ENCODE peak calls at places on chromosomes 7 and 10, in four cellular contexts. One of them, this sample, is unnamed.
A peak's percentile ranks its signal among the peaks of the same experiment; 100 is the strongest.

GRCh38 chr7:136050462-136050847 is 73.3 kb upstream of the MTPN start:
- DNase-seq in GM23248: no peak
- DNase-seq in HCT116: no peak
- DNase-seq in hepatocyte: no peak
- DNase-seq in this sample: no peak

GRCh38 chr7:155815332-155816191 is 3.3 kb upstream of the SHH start:
- DNase-seq in GM23248: peak; percentile 69
- DNase-seq in HCT116: no peak
- DNase-seq in hepatocyte: peak; percentile 86
- DNase-seq in this sample: peak; percentile 86

GRCh38 chr10:11403116-11403515 is 208.3 kb downstream of the USP6NL start:
- DNase-seq in HCT116: no peak
- DNase-seq in GM23248: no peak
- DNase-seq in hepatocyte: no peak
- DNase-seq in this sample: no peak

GRCh38 chr10:79286318-79286951 is 60.8 kb upstream of the PPIF start:
- DNase-seq in GM23248: peak; percentile 30
- DNase-seq in HCT116: no peak
- DNase-seq in hepatocyte: no peak
- DNase-seq in this sample: no peak

GRCh38 chr7:55063633-55064032 is 44.8 kb downstream of the EGFR start:
- DNase-seq in hepatocyte: no peak
- DNase-seq in HCT116: no peak
- DNase-seq in GM23248: peak; percentile 83
- DNase-seq in this sample: no peak

GRCh38 chr10:133275683-133276092 is 980 bp downstream of the ADAM8 start:
- DNase-seq in GM23248: peak; percentile 21
- DNase-seq in hepatocyte: no peak
- DNase-seq in HCT116: no peak
- DNase-seq in this sample: no peak

GRCh38 chr7:41956712-41957111 is 253.8 kb upstream of the INHBA start:
- DNase-seq in hepatocyte: no peak
- DNase-seq in GM23248: peak; percentile 29
- DNase-seq in HCT116: no peak
- DNase-seq in this sample: peak; percentile 7

GRCh38 chr7:5702876-5703571 is 78.4 kb downstream of the RNF216 start:
- DNase-seq in GM23248: peak; percentile 65
- DNase-seq in HCT116: peak; percentile 24
- DNase-seq in hepatocyte: no peak
- DNase-seq in this sample: no peak

GRCh38 chr10:125811251-125811650 is 11.8 kb downstream of the UROS start:
- DNase-seq in hepatocyte: no peak
- DNase-seq in HCT116: no peak
- DNase-seq in GM23248: peak; percentile 7
- DNase-seq in this sample: no peak

GRCh38 chr10:5504146-5505072 is 5.0 kb upstream of the CALML5 start:
- DNase-seq in GM23248: no peak
- DNase-seq in HCT116: no peak
- DNase-seq in hepatocyte: no peak
- DNase-seq in this sample: no peak

GRCh38 chr10:88174391-88174790 is 311.0 kb downstream of the PTEN start:
- DNase-seq in GM23248: no peak
- DNase-seq in HCT116: no peak
- DNase-seq in hepatocyte: no peak
- DNase-seq in this sample: no peak

GRCh38 chr10:48290286-48290685 is 15.8 kb upstream of the FRMPD2 start:
- DNase-seq in GM23248: no peak
- DNase-seq in HCT116: no peak
- DNase-seq in hepatocyte: no peak
- DNase-seq in this sample: no peak

GRCh38 chr10:48291190-48291589 is 15.3 kb upstream of the MAPK8 start:
- DNase-seq in hepatocyte: peak; percentile 45
- DNase-seq in GM23248: no peak
- DNase-seq in HCT116: no peak
- DNase-seq in this sample: no peak

GRCh38 chr10:48294431-48294830 is 12.0 kb upstream of the MAPK8 start:
- DNase-seq in GM23248: no peak
- DNase-seq in hepatocyte: no peak
- DNase-seq in HCT116: no peak
- DNase-seq in this sample: no peak

GRCh38 chr10:48289652-48290238 is 15.2 kb upstream of the FRMPD2 start:
- DNase-seq in hepatocyte: peak; percentile 71
- DNase-seq in HCT116: peak; percentile 57
- DNase-seq in GM23248: peak; percentile 66
- DNase-seq in this sample: peak; percentile 85

GRCh38 chr10:48292616-48293015 is 13.9 kb upstream of the MAPK8 start:
- DNase-seq in hepatocyte: no peak
- DNase-seq in HCT116: no peak
- DNase-seq in GM23248: no peak
- DNase-seq in this sample: no peak
- TF ChIP-seq EZH2phosphoT487 in hepatocyte: no peak
- TF ChIP-seq EZH2phosphoT487 in HCT116: no peak
- TF ChIP-seq EZH2phosphoT487 in GM23248: no peak
- TF ChIP-seq EZH2phosphoT487 in this sample: no peak

DNA sequence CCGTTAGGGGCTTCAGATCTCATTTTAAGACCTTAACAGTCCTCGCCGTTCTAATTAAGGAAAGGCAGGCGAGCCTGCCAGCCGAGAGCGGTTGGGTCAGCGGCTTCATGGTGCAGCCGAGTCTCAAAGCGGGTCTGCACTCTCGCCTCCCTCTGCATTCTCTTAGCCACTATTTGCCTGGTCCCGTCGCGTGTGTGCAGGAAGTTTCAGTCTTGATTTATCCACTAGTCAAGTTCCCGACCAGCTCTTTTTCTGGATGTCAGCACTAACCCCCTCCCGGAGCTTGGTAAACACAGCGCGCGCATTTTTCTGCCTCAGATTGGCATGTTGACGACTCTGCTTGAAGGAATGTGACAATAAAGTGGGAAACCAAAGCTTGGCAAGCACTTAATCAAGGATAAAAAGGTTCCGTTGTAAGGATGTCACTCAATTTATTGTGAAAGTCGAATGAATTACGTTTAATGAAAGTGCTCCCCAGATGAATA is 7.7 kb downstream of the NXPH1 start:
- DNase-seq in hepatocyte: no peak
- DNase-seq in HCT116: no peak
- DNase-seq in GM23248: no peak
- DNase-seq in this sample: peak; percentile 60
- TF ChIP-seq EZH2 in hepatocyte: no peak
- TF ChIP-seq EZH2 in HCT116: no peak
- TF ChIP-seq EZH2 in GM23248: no peak
- TF ChIP-seq EZH2 in this sample: peak; percentile 69

GRCh38 chr10:101489355-101489754 is 98.7 kb downstream of the POLL start:
- DNase-seq in hepatocyte: no peak
- DNase-seq in GM23248: peak; percentile 1
- DNase-seq in HCT116: no peak
- DNase-seq in this sample: no peak
- TF ChIP-seq EZH2phosphoT487 in hepatocyte: no peak
- TF ChIP-seq EZH2phosphoT487 in GM23248: no peak
- TF ChIP-seq EZH2phosphoT487 in HCT116: no peak
- TF ChIP-seq EZH2phosphoT487 in this sample: no peak

GRCh38 chr10:23439920-23440875 is 1.3 kb downstream of the OTUD1 start:
- DNase-seq in hepatocyte: peak; percentile 58
- DNase-seq in HCT116: no peak
- DNase-seq in GM23248: peak; percentile 85
- DNase-seq in this sample: peak; percentile 57
- TF ChIP-seq EZH2 in hepatocyte: no peak
- TF ChIP-seq EZH2 in HCT116: no peak
- TF ChIP-seq EZH2 in GM23248: no peak
- TF ChIP-seq EZH2 in this sample: peak; percentile 68

DNA sequence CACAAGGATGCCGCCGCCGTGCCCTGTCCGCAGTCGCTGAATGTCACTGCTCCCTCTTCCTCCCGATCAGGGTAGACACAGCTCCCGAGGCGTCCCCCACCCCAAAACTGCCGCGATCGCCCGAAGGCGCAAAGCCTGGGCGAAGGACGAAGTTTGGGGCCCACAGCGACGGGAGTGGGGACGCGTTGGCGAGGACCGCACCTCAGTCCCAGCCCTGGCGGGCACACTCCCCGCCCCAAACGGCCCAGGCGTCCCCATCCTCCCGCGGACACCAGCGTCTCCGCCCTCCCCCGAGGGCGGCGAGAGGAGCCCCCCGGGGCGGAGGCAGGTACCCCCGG is 1.4 kb upstream of the KAT6B start:
- DNase-seq in HCT116: no peak
- DNase-seq in GM23248: peak; percentile 42
- DNase-seq in hepatocyte: peak; percentile 48
- DNase-seq in this sample: peak; percentile 67
- TF ChIP-seq EZH2phosphoT487 in HCT116: no peak
- TF ChIP-seq EZH2phosphoT487 in GM23248: no peak
- TF ChIP-seq EZH2phosphoT487 in hepatocyte: no peak
- TF ChIP-seq EZH2phosphoT487 in this sample: no peak

DNA sequence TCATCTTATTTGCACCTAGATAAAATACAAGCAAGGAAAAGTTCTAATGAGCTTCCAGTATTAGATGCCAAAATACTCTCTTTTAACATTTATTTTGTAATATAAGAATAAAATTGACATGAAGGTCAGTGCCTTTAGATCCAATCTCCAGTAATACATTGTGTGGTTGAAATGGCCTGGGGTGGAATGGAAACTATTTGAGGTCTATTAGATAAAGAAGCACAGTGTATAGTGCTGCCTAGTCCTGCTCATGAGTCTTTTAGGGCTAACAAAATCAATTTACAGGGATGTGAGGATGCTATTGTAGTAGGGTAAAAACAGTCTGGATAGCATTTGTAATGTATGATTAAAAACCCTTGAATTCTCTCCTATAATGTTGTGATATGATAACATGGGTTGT is 84.5 kb upstream of the ETV1 start:
- DNase-seq in HCT116: no peak
- DNase-seq in hepatocyte: no peak
- DNase-seq in GM23248: no peak
- DNase-seq in this sample: no peak
- TF ChIP-seq EZH2 in HCT116: no peak
- TF ChIP-seq EZH2 in hepatocyte: no peak
- TF ChIP-seq EZH2 in GM23248: no peak
- TF ChIP-seq EZH2 in this sample: no peak